ENCODE peak calls at places on chromosomes 4 and X, in five cellular contexts. F is EH; K is HFF-Myc; N is endothelial cell; G is stimulated activated CD4-positive, alpha-beta T cell treated with anti-CD3 and anti-CD28 coated beads, Interleukin-4, amount 100 ng/mL, for 4 hours. W is an unnamed sample.

GRCh38 chr4:1241466-1241935 is 7.4 kb downstream of the CTBP1 start:
- DNase-seq in F (no peak), K (no peak), N (no peak), G (no peak), W (no peak)

GRCh38 chrX:153967536-153968214 is 3.9 kb downstream of the HCFC1 start:
- DNase-seq in F (no peak), K (no peak), N (no peak), G (no peak), W (peak)

GRCh38 chrX:48958635-48959094 is 1.3 kb upstream of the OTUD5 start:
- DNase-seq in F (peak), K (no peak), N (peak), G (no peak), W (no peak)

GRCh38 chr4:51835854-51836253 is 7.1 kb upstream of the DCUN1D4 start:
- DNase-seq in F (no peak), K (no peak), N (no peak), G (no peak), W (no peak)

GRCh38 chr4:166174717-166175510 is 301.9 kb downstream of the TLL1 start:
- DNase-seq in F (peak), K (no peak), N (no peak), G (no peak), W (no peak)

GRCh38 chrX:151871244-151871643 is 41.4 kb upstream of the MAGEA4 start:
- DNase-seq in F (peak), K (peak), N (no peak), G (no peak), W (no peak)

GRCh38 chrX:71095555-71095970 is at the start of gene FOXO4:
- DNase-seq in F (peak), K (peak), N (peak), G (peak), W (peak)

GRCh38 chrX:143121471-143121870 is 95.7 kb downstream of the SPANXN4 start:
- DNase-seq in F (no peak), K (no peak), N (no peak), G (no peak), W (no peak)

GRCh38 chr4:7806080-7806630 is 133.5 kb downstream of the AFAP1 start:
- DNase-seq in F (no peak), K (no peak), N (no peak), G (no peak), W (no peak)

GRCh38 chrX:70025464-70025863 is 24.3 kb downstream of the AWAT2 start:
- DNase-seq in F (peak), K (no peak), N (no peak), G (no peak), W (no peak)

GRCh38 chr4:114980932-114981693 is 132.3 kb downstream of the NDST4 start:
- DNase-seq in F (no peak), K (no peak), N (no peak), G (no peak), W (no peak)

GRCh38 chr4:99657801-99658200 is at the start of gene C4orf54:
- DNase-seq in F (peak), K (no peak), N (no peak), G (no peak), W (no peak)

GRCh38 chrX:41956027-41956426 is 32.7 kb upstream of the CASK start:
- DNase-seq in F (no peak), K (no peak), N (no peak), G (no peak), W (no peak)